ENCODE peak calls at places on chromosomes 6 and 20, in four cellular contexts. W is RWPE1, Y is sigmoid colon, X is endothelial cell. I is an unnamed sample.

GRCh38 chr20:574297-574942 is 30.8 kb upstream of the CSNK2A1 start:
- DNase-seq in W (no peak), Y (no peak), X (peak; percentile 62), I (no peak)

GRCh38 chr6:1695546-1696494 is 86.1 kb downstream of the FOXC1 start:
- DNase-seq in W (no peak), Y (no peak), X (no peak), I (no peak)

GRCh38 chr6:116883005-116883404 is 6.0 kb downstream of the RFX6 start:
- DNase-seq in W (no peak), Y (no peak), X (no peak), I (no peak)

GRCh38 chr6:118551673-118552063 is 3.6 kb downstream of the PLN start:
- DNase-seq in W (no peak), Y (no peak), X (no peak), I (no peak)

GRCh38 chr6:144478487-144478886 is 193.4 kb downstream of the UTRN start:
- DNase-seq in W (no peak), Y (no peak), X (no peak), I (no peak)

GRCh38 chr20:2164421-2164820 is 62.8 kb downstream of the STK35 start:
- DNase-seq in W (no peak), Y (no peak), X (no peak), I (no peak)

GRCh38 chr6:41682497-41682961 is 44.3 kb downstream of the MDFI start:
- DNase-seq in W (no peak), Y (no peak), X (no peak), I (no peak)

GRCh38 chr6:36963451-36964290 is 9.1 kb downstream of the PI16 start:
- DNase-seq in W (no peak), Y (no peak), X (no peak), I (no peak)

GRCh38 chr6:121984956-121985355 is 414.5 kb upstream of the HSF2 start:
- DNase-seq in W (no peak), Y (no peak), X (no peak), I (no peak)

GRCh38 chr20:40265872-40266533 is 423.0 kb downstream of the MAFB start:
- DNase-seq in W (peak; percentile 72), Y (no peak), X (peak; percentile 40), I (peak; percentile 18)

GRCh38 chr6:53290547-53291510 is 57.9 kb downstream of the ELOVL5 start:
- DNase-seq in W (no peak), Y (no peak), X (no peak), I (no peak)

GRCh38 chr20:34995696-34996095 is 40.0 kb downstream of the MYH7B start:
- DNase-seq in W (no peak), Y (no peak), X (no peak), I (no peak)

GRCh38 chr6:110041830-110042229 is 63.7 kb downstream of the GPR6 start:
- DNase-seq in W (no peak), Y (no peak), X (peak; percentile 1), I (no peak)

GRCh38 chr6:168517742-168518347 is 76.9 kb downstream of the SMOC2 start:
- DNase-seq in W (no peak), Y (no peak), X (no peak), I (no peak)

GRCh38 chr6:21616005-21616404 is 22.5 kb downstream of the SOX4 start:
- DNase-seq in W (no peak), Y (no peak), X (peak; percentile 31), I (no peak)

GRCh38 chr6:154474636-154475428 is 35.7 kb downstream of the CNKSR3 start:
- DNase-seq in W (peak; percentile 29), Y (no peak), X (no peak), I (no peak)

GRCh38 chr6:56259682-56260081 is 12.3 kb upstream of the COL21A1 start:
- DNase-seq in W (peak; percentile 25), Y (no peak), X (no peak), I (no peak)

GRCh38 chr6:151075527-151075926 is 164.2 kb upstream of the AKAP12 start:
- DNase-seq in W (no peak), Y (no peak), X (no peak), I (no peak)

GRCh38 chr6:107587402-107587801 is 97.5 kb downstream of the SOBP start:
- DNase-seq in W (no peak), Y (no peak), X (no peak), I (no peak)

GRCh38 chr6:107589199-107589598 is 99.3 kb downstream of the SOBP start:
- DNase-seq in W (no peak), Y (no peak), X (no peak), I (no peak)

GRCh38 chr6:107590378-107590777 is 100.5 kb downstream of the SOBP start:
- DNase-seq in W (no peak), Y (no peak), X (no peak), I (peak; percentile 25)

GRCh38 chr6:107591346-107591745 is 101.4 kb downstream of the SOBP start:
- DNase-seq in W (no peak), Y (no peak), X (no peak), I (no peak)

DNA sequence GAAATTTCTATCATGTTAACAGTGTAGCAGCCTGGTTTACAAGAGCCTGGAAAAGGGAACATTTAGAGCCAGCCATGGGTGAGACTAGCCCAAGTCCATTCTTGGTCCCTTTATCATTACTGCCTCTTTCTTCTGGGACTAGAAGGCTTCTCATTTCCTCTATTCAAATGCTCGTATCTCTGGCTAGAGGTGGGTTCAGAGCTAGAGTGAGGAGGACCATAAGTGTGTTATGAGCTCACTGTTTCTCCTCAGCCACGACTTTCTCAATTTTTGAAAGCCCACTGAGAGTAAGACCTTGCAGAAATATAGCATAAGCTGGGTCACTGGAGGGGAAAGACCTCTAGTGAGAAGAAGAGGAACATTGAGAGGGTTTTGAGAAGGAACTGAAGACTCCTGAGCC is 100.0 kb downstream of the SOBP start:
- DNase-seq in W (no peak), Y (no peak), X (no peak), I (no peak)
- TF ChIP-seq CTCF in W (no peak), Y (no peak), X (no peak), I (no peak)

GRCh38 chr20:44750081-44750805 is 4.6 kb downstream of the KCNK15 start:
- DNase-seq in W (peak; percentile 43), Y (no peak), X (no peak), I (no peak)
- TF ChIP-seq CTCF in W (no peak), Y (no peak), X (no peak), I (peak; percentile 30)

DNA sequence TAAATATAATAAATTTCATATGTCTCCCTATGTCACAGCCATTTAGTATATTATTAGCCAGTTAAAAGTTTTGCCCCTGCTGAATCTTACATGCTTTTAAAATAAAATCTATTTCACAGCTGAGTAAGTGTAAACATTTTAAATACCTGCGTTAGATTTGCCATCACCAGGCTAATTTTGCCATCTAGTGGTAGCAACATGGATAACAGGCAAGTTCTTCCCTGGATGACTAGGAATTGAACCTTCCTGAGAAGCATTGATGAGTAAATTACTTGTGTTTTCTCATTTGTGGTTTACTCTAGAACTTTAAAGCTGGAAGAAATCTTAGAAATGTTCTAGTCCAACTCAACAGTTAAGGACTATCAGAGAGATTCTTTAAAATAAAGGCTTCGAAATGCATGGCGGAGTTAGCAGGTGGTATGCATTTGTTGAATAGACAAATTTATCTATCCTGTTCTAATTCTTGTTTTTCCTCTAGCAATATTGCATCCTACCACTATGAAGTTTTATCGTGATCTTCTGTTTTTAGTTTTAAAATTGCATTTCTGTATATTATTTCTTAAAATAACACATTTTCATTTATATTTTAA is 2.6 kb downstream of the PRSS35 start:
- DNase-seq in W (peak; percentile 38), Y (no peak), X (peak; percentile 47), I (peak; percentile 23)
- TF ChIP-seq CTCF in W (peak; percentile 77), Y (peak; percentile 69), X (peak; percentile 90), I (peak; percentile 94)

GRCh38 chr20:23350007-23350854 is at the start of gene NXT1:
- DNase-seq in W (peak; percentile 94), Y (peak; percentile 99), X (peak; percentile 96), I (peak; percentile 93)
- TF ChIP-seq CTCF in W (peak; percentile 33), Y (no peak), X (peak; percentile 4), I (peak; percentile 25)

GRCh38 chr20:3613821-3614440 is 49.3 kb downstream of the GFRA4 start:
- DNase-seq in W (no peak), Y (no peak), X (no peak), I (no peak)

GRCh38 chr20:3614509-3614908 is 48.7 kb downstream of the GFRA4 start:
- DNase-seq in W (no peak), Y (no peak), X (no peak), I (no peak)

GRCh38 chr20:3616250-3616649 is 46.9 kb downstream of the GFRA4 start:
- DNase-seq in W (no peak), Y (no peak), X (no peak), I (no peak)

GRCh38 chr20:3612795-3613560 is 50.2 kb downstream of the GFRA4 start:
- DNase-seq in W (no peak), Y (no peak), X (no peak), I (no peak)
- TF ChIP-seq CTCF in W (no peak), Y (no peak), X (no peak), I (no peak)

I was measured in neural crest cell.